ENCODE peak calls at places on chromosome 20, in six cellular contexts. D is erythroblast; H is stimulated activated CD8-positive, alpha-beta memory T cell treated with anti-CD3 and anti-CD28 coated beads, Interleukin-4, amount 100 ng/mL, for 48 hours; Q is aorta; U is endothelial cell; J is CD4-positive, alpha-beta memory T cell. P is an unnamed sample.

GRCh38 chr20:33370296-33370695 is 31.0 kb downstream of the CDK5RAP1 start:
- DNase-seq in D (no peak), H (peak), Q (no peak), U (no peak), J (peak), P (no peak)

GRCh38 chr20:19114410-19114809 is 98.0 kb upstream of the SLC24A3 start:
- DNase-seq in D (no peak), H (no peak), Q (no peak), U (no peak), J (no peak), P (no peak)

GRCh38 chr20:61560361-61560853 is 308.3 kb downstream of the CDH4 start:
- DNase-seq in D (no peak), H (no peak), Q (no peak), U (no peak), J (no peak), P (peak)

GRCh38 chr20:32908334-32909292 is 49.9 kb downstream of the EFCAB8 start:
- DNase-seq in D (no peak), H (no peak), Q (peak), U (no peak), J (no peak), P (no peak)

GRCh38 chr20:38180781-38181180 is 15.7 kb upstream of the TGM2 start:
- DNase-seq in D (no peak), H (no peak), Q (no peak), U (no peak), J (no peak), P (no peak)

GRCh38 chr20:35883778-35884540 is 70.3 kb downstream of the SCAND1 start:
- DNase-seq in D (peak), H (peak), Q (peak), U (peak), J (peak), P (peak)

GRCh38 chr20:5216663-5217062 is 89.9 kb downstream of the CDS2 start:
- DNase-seq in D (no peak), H (no peak), Q (no peak), U (no peak), J (no peak), P (no peak)

GRCh38 chr20:3857405-3857804 is 10.8 kb downstream of the MAVS start:
- DNase-seq in D (no peak), H (no peak), Q (no peak), U (no peak), J (no peak), P (no peak)

GRCh38 chr20:9172908-9173307 is 104.0 kb downstream of the PLCB4 start:
- DNase-seq in D (no peak), H (no peak), Q (no peak), U (no peak), J (no peak), P (peak)

GRCh38 chr20:45362804-45363610 is at the start of gene SYS1:
- DNase-seq in D (peak), H (peak), Q (peak), U (peak), J (peak), P (peak)

GRCh38 chr20:58650181-58650775 is 805 bp upstream of the STX16 start:
- DNase-seq in D (no peak), H (peak), Q (no peak), U (peak), J (peak), P (no peak)

GRCh38 chr20:4898282-4898681 is 103.0 kb downstream of the SLC23A2 start:
- DNase-seq in D (no peak), H (no peak), Q (peak), U (no peak), J (no peak), P (peak)

GRCh38 chr20:48945840-48946514 is 24.5 kb downstream of the ARFGEF2 start:
- DNase-seq in D (no peak), H (no peak), Q (no peak), U (no peak), J (no peak), P (peak)

GRCh38 chr20:3550857-3551256 is 80.0 kb downstream of the ATRN start:
- DNase-seq in D (peak), H (no peak), Q (no peak), U (no peak), J (no peak), P (no peak)

GRCh38 chr20:36105731-36106226 is 48.8 kb upstream of the EPB41L1 start:
- DNase-seq in D (no peak), H (no peak), Q (peak), U (no peak), J (no peak), P (no peak)

GRCh38 chr20:43387737-43388136 is 70.0 kb upstream of the SRSF6 start:
- DNase-seq in D (no peak), H (no peak), Q (no peak), U (no peak), J (no peak), P (no peak)

GRCh38 chr20:16708590-16708989 is 21.2 kb upstream of the SNRPB2 start:
- DNase-seq in D (no peak), H (no peak), Q (no peak), U (no peak), J (no peak), P (no peak)

GRCh38 chr20:61387961-61388360 is 135.9 kb downstream of the CDH4 start:
- DNase-seq in D (no peak), H (no peak), Q (no peak), U (no peak), J (no peak), P (no peak)

GRCh38 chr20:10553326-10553984 is 118.3 kb downstream of the SLX4IP start:
- DNase-seq in D (peak), H (peak), Q (peak), U (peak), J (peak), P (peak)

GRCh38 chr20:20690676-20691476 is 21.6 kb downstream of the RALGAPA2 start:
- DNase-seq in D (no peak), H (no peak), Q (no peak), U (no peak), J (no peak), P (no peak)

GRCh38 chr20:31595654-31596411 is 9.3 kb upstream of the ID1 start:
- DNase-seq in D (no peak), H (no peak), Q (peak), U (no peak), J (no peak), P (peak)

GRCh38 chr20:24651171-24651972 is 181.9 kb downstream of the SYNDIG1 start:
- DNase-seq in D (no peak), H (no peak), Q (no peak), U (no peak), J (no peak), P (peak)

GRCh38 chr20:25355866-25356265 is 34.8 kb downstream of the ABHD12 start:
- DNase-seq in D (no peak), H (no peak), Q (no peak), U (no peak), J (no peak), P (no peak)

GRCh38 chr20:40110241-40110910 is 578.7 kb downstream of the MAFB start:
- DNase-seq in D (no peak), H (no peak), Q (no peak), U (no peak), J (no peak), P (no peak)

GRCh38 chr20:21901470-21902275 is 196.2 kb downstream of the PAX1 start:
- DNase-seq in D (no peak), H (no peak), Q (peak), U (no peak), J (no peak), P (no peak)

GRCh38 chr20:31718952-31719643 is 3.6 kb downstream of the BCL2L1 start:
- DNase-seq in D (no peak), H (no peak), Q (no peak), U (no peak), J (no peak), P (no peak)

GRCh38 chr20:18639501-18639979 is 51.7 kb downstream of the DTD1 start:
- DNase-seq in D (no peak), H (no peak), Q (no peak), U (no peak), J (no peak), P (no peak)

GRCh38 chr20:62916703-62917476 is 9.4 kb downstream of the DIDO1 start:
- DNase-seq in D (no peak), H (no peak), Q (no peak), U (no peak), J (no peak), P (no peak)